ENCODE peak calls at places on chromosomes 12 and 14, in four cellular contexts. X is IMR-90, V is uterus, U is K562. N is an unnamed sample. For H3K4me1, the result is how much of the 10 kb centered on the place peaks cover.

GRCh38 chr14:22850944-22851790 is 14.8 kb downstream of the MMP14 start:
- DNase-seq in V (peak), X (peak), U (no peak), N (peak)

GRCh38 chr12:63844391-63845341 is at the start of gene SRGAP1:
- DNase-seq in V (peak), U (peak), X (peak), N (peak)

GRCh38 chr12:67991158-67991557 is 1.9 kb downstream of the IFNG-AS1 start:
- DNase-seq in X (no peak), U (no peak), V (no peak), N (no peak)

GRCh38 chr14:95666450-95666849 is 19.8 kb upstream of the TCL1B start:
- DNase-seq in U (no peak), X (no peak), V (no peak), N (no peak)

GRCh38 chr12:69091447-69092022 is 147.8 kb upstream of the CPSF6 start:
- DNase-seq in U (no peak), V (no peak), X (no peak), N (no peak)

GRCh38 chr14:105494606-105494929 is 3.5 kb downstream of the TEDC1 start:
- DNase-seq in V (no peak), X (no peak), U (no peak), N (no peak)

GRCh38 chr12:3753549-3754284 is 808 bp upstream of the CRACR2A start:
- DNase-seq in X (no peak), U (no peak), V (peak), N (no peak)

GRCh38 chr14:61524211-61524806 is 171.0 kb upstream of the HIF1A start:
- DNase-seq in X (peak), V (no peak), U (no peak), N (no peak)

GRCh38 chr14:24710403-24711063 is 76.5 kb upstream of the GZMB start:
- DNase-seq in X (peak), V (peak), U (peak), N (peak)

GRCh38 chr12:113413488-113413939 is 8.7 kb upstream of the SDSL start:
- DNase-seq in U (peak), X (peak), V (no peak), N (no peak)

GRCh38 chr14:68888025-68888850 is 90.9 kb downstream of the ACTN1 start:
- DNase-seq in X (no peak), U (no peak), V (no peak), N (no peak)

GRCh38 chr14:75277796-75278421 is 719 bp upstream of the FOS start:
- DNase-seq in V (no peak), U (no peak), X (peak), N (no peak)

GRCh38 chr12:85157023-85157626 is 121.0 kb downstream of the LRRIQ1 start:
- DNase-seq in V (no peak), U (no peak), X (no peak), N (no peak)

GRCh38 chr12:53700567-53700966 is 24.7 kb upstream of the ATP5MC2 start:
- DNase-seq in U (no peak), V (no peak), X (no peak), N (peak)

GRCh38 chr12:110635055-110635454 is 21.1 kb downstream of the TCTN1 start:
- DNase-seq in X (no peak), U (no peak), V (no peak), N (no peak)
- H3K4me1 ChIP-seq in X (under half), U (under half), V (under half), N (under half)

GRCh38 chr14:90788031-90788430 is 28.2 kb downstream of the TTC7B start:
- DNase-seq in U (no peak), X (no peak), V (no peak), N (no peak)
- H3K27ac ChIP-seq in U (no peak), X (no peak), V (no peak), N (no peak)

DNA sequence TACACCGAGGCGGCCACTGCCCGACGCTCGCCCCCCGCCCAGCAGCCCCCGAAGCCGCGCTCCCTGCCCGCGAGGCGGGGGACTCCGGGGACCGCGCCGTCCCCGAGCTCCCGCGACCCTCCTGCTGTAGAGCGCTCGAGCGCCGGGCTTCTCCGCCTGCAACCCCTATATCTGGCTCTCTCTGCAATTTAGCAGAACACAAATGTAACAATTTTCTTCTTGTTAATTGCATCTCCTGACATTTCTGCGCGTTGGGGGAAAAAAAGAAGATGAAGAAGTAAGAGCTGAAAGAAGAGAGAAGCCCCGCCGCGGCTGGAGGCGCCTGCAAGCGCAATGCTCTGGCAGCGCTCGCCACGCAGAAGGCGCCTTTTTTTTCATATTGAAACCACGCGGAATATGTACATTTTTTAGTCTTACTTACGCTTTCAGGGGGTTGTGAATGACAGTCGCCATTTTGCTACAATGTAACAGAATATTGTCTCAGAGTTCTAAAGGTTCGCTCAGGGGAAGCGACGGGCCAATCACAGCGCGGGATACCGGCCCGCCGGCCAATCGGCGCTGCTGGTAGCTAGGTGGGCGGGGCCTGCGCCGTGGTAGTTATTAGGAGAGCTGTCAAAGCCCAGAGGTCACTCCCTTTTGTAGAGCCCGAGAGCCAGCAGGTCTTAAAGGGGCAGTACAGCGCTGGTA is at the start of gene DPF3:
- DNase-seq in V (peak), X (peak), U (peak), N (peak)
- TF ChIP-seq POLR2A in V (peak), X (no peak), U (no peak), N (no peak)

DNA sequence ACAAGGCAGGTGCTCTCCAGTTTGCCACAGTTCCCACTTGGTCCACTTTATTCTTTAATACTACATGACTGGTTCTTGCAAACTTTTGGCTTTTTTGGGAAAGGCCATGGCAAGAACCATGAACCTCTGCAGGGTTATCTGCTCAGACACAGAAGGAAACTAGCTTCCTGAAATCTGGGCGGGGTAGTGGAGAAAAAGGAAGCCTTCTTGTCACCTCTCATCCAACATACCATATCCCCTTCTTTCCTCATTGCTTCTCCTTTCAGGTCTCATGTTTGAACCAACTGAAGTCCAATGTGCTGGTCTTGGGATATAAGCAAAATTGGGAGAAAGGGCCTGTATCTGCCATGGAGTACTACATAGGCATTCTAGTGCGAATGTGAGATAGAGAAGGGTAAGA is 5.5 kb upstream of the KLHL33 start:
- DNase-seq in X (no peak), U (no peak), V (no peak), N (no peak)
- H3K4me1 ChIP-seq in X (under half), U (under half), V (under half), N (under half)

GRCh38 chr12:14959463-14959862 is 1.9 kb downstream of the ARHGDIB start:
- DNase-seq in X (no peak), V (no peak), U (no peak), N (no peak)
- H3K27ac ChIP-seq in X (no peak), V (peak), U (no peak), N (no peak)

DNA sequence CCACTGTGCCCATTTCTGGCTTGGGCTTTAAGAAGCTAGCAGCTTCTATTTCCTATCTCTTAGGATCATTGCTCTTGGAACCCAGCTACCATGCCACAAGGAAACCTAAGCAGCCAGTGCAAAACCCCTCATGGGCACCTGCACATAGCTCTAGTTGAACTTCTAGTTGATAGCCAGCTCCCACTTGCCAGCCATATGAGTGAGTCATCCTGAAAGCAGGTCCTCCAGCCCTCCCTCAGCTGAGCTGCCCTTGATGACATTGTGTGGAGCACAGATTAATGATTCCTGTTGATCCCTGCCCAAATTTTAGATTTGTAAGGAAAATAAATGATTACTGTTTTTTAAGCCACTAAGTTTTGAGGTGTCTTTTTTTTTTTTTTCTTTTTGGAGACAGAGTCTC is 234.2 kb upstream of the FBXO33 start:
- DNase-seq in X (no peak), V (no peak), U (no peak), N (no peak)
- TF ChIP-seq POLR2A in X (no peak), V (no peak), U (no peak), N (no peak)